ENCODE peak calls at places on chromosomes 12 and 14, in nine cellular contexts. L is glutamatergic neuron; T is mucosa of descending colon; C is cardiac muscle cell; P is HL-60; Y is body of pancreas; N is OCI-LY7; Q is heart right ventricle; I is CD4-positive, alpha-beta T cell. W is an unnamed sample.

GRCh38 chr12:114628199-114628598 is 55.8 kb downstream of the TBX3 start:
- DNase-seq in T (no peak), N (no peak), I (no peak), C (no peak), P (no peak), Y (no peak), Q (no peak), L (no peak), W (no peak)

GRCh38 chr12:107092669-107093546 is 441 bp downstream of the CRY1 start:
- DNase-seq in T (peak), C (no peak), Y (peak), P (no peak), N (no peak), I (peak), L (peak), Q (peak), W (no peak)

GRCh38 chr14:103019827-103020226 is 37.5 kb downstream of the CDC42BPB start:
- DNase-seq in C (peak), I (no peak), N (no peak), T (no peak), P (no peak), Y (no peak), L (no peak), Q (no peak), W (no peak)

GRCh38 chr12:91419809-91420208 is 237.2 kb upstream of the DCN start:
- DNase-seq in T (no peak), Q (no peak), Y (no peak), P (no peak), I (no peak), C (no peak), N (no peak), L (no peak), W (no peak)

GRCh38 chr14:100861188-100861936 is 35.4 kb downstream of the MEG3 start:
- DNase-seq in N (no peak), P (no peak), I (no peak), L (no peak), C (no peak), Y (no peak), T (peak), Q (no peak), W (no peak)

GRCh38 chr12:41011939-41012338 is 176.2 kb upstream of the PDZRN4 start:
- DNase-seq in Y (no peak), C (no peak), I (no peak), P (no peak), L (no peak), N (no peak), Q (no peak), T (no peak), W (no peak)

GRCh38 chr14:104441275-104442106 is 138.1 kb upstream of the C14orf180 start:
- DNase-seq in I (no peak), N (no peak), T (no peak), Q (no peak), L (no peak), P (no peak), Y (no peak), C (no peak), W (no peak)

GRCh38 chr14:101888182-101888581 is 76.2 kb upstream of the DYNC1H1 start:
- DNase-seq in T (no peak), Y (no peak), L (no peak), I (no peak), P (no peak), C (no peak), Q (no peak), N (no peak), W (no peak)

GRCh38 chr14:99517046-99517642 is 35.9 kb downstream of the CCNK start:
- DNase-seq in Q (no peak), N (no peak), Y (peak), T (no peak), I (no peak), C (no peak), P (no peak), L (no peak), W (no peak)

GRCh38 chr14:104787736-104788532 is 7.6 kb downstream of the AKT1 start:
- DNase-seq in L (peak), P (no peak), N (no peak), Y (no peak), I (no peak), C (no peak), Q (no peak), T (no peak), W (no peak)

GRCh38 chr14:70619708-70620107 is 19.3 kb upstream of the MED6 start:
- DNase-seq in Q (no peak), N (no peak), Y (no peak), P (no peak), T (no peak), I (no peak), C (no peak), L (no peak), W (no peak)

GRCh38 chr12:20946732-20947131 is 136.2 kb downstream of the SLCO1B3 start:
- DNase-seq in I (no peak), N (peak), P (no peak), L (peak), T (no peak), C (peak), Q (no peak), Y (peak), W (peak)
- TF ChIP-seq CTCF in I (no peak), N (peak), P (peak), L (peak), T (no peak), C (peak), Q (peak), Y (peak), W (peak)

GRCh38 chr12:58242803-58243628 is 301.6 kb downstream of the ATP23 start:
- DNase-seq in L (no peak), Y (no peak), P (no peak), N (no peak), T (no peak), I (no peak), Q (no peak), C (no peak), W (no peak)

GRCh38 chr12:58249610-58250009 is 308.2 kb downstream of the ATP23 start:
- DNase-seq in P (no peak), Q (peak), C (peak), N (no peak), I (no peak), L (no peak), T (no peak), Y (no peak), W (no peak)

GRCh38 chr12:58248599-58248998 is 307.2 kb downstream of the ATP23 start:
- DNase-seq in N (no peak), P (peak), Q (no peak), L (no peak), T (no peak), C (no peak), I (no peak), Y (no peak), W (no peak)

GRCh38 chr12:58252914-58253313 is 311.5 kb downstream of the ATP23 start:
- DNase-seq in L (no peak), P (no peak), I (no peak), Y (no peak), C (no peak), N (no peak), Q (no peak), T (no peak), W (no peak)

DNA sequence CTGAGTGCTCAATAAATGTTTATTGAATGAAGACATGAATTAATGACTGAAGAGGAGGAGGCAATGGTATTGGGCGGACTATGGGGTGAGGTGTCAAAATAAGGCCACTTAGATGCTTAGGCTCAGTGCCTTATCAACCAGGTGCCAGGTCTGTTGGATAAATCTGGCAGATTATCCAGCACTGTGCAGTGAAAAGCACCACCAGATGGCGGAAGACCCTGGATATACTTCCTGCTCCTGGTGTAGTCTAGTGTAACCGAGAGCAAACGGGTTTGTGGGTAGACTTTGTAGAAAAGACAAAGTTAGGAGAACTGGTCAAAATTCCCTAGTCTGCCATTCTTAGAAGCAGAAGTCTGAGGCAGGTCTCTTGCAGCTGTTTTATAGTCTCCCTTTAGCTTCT is 306.3 kb downstream of the ATP23 start:
- DNase-seq in Q (no peak), C (no peak), T (no peak), I (no peak), L (no peak), Y (no peak), P (no peak), N (no peak), W (no peak)
- TF ChIP-seq CTCF in Q (no peak), C (no peak), T (no peak), I (no peak), L (no peak), Y (no peak), P (no peak), N (peak), W (no peak)

GRCh38 chr14:22822619-22823551 is 6.8 kb upstream of the MRPL52 start:
- DNase-seq in Q (peak), T (peak), N (peak), C (peak), Y (peak), I (peak), P (peak), L (peak), W (peak)
- TF ChIP-seq CTCF in Q (peak), T (peak), N (peak), C (peak), Y (peak), I (peak), P (peak), L (peak), W (peak)

GRCh38 chr12:57248934-57249742 is 1.8 kb downstream of the STAC3 start:
- DNase-seq in Y (peak), N (no peak), I (no peak), P (peak), T (no peak), Q (no peak), L (no peak), C (no peak), W (no peak)
- TF ChIP-seq CTCF in Y (no peak), N (peak), I (no peak), P (no peak), T (no peak), Q (no peak), L (no peak), C (no peak), W (no peak)

DNA sequence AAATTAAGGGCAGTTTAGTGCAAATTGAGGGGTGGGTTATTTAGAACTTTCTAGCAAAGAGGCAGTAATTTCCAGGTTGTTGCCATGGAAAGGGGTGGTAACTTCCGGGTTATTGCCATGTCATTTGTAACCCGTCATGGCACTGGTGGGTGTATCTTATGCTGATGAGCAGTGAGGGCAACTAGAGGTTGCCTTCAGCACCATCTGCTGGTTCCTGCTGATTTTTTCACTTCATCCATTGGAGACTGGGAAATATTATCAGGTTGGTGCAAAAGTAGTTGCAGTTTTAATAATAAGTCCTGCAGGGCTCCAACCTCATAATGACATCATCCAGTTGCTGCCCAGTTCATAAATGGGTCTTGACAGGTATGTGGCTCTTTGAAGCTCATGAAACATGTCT is 24.4 kb upstream of the SERPINA4 start:
- DNase-seq in I (no peak), C (peak), N (peak), L (no peak), Q (no peak), Y (no peak), T (no peak), P (no peak), W (no peak)
- TF ChIP-seq CTCF in I (no peak), C (no peak), N (peak), L (no peak), Q (no peak), Y (no peak), T (no peak), P (no peak), W (no peak)

GRCh38 chr14:56754966-56755365 is 55.3 kb downstream of the OTX2 start:
- DNase-seq in L (no peak), T (no peak), C (no peak), I (no peak), Q (no peak), P (no peak), Y (no peak), N (no peak), W (no peak)

GRCh38 chr14:56760164-56760914 is 49.9 kb downstream of the OTX2 start:
- DNase-seq in N (no peak), I (no peak), Y (no peak), T (no peak), P (no peak), C (no peak), Q (no peak), L (no peak), W (no peak)

GRCh38 chr14:56759094-56759493 is 51.2 kb downstream of the OTX2 start:
- DNase-seq in N (no peak), C (no peak), P (no peak), T (no peak), Y (no peak), I (no peak), L (no peak), Q (no peak), W (no peak)

GRCh38 chr14:56759633-56760032 is 50.6 kb downstream of the OTX2 start:
- DNase-seq in T (no peak), C (no peak), Y (no peak), L (no peak), N (no peak), P (no peak), Q (no peak), I (no peak), W (no peak)
- TF ChIP-seq CTCF in T (no peak), C (no peak), Y (no peak), L (no peak), N (no peak), P (no peak), Q (no peak), I (no peak), W (no peak)

GRCh38 chr14:43540948-43541347 is 966.1 kb downstream of the FSCB start:
- DNase-seq in C (no peak), Y (no peak), L (no peak), I (no peak), Q (no peak), N (no peak), T (no peak), P (no peak), W (no peak)
- TF ChIP-seq CTCF in C (no peak), Y (no peak), L (no peak), I (no peak), Q (no peak), N (peak), T (no peak), P (no peak), W (peak)

DNA sequence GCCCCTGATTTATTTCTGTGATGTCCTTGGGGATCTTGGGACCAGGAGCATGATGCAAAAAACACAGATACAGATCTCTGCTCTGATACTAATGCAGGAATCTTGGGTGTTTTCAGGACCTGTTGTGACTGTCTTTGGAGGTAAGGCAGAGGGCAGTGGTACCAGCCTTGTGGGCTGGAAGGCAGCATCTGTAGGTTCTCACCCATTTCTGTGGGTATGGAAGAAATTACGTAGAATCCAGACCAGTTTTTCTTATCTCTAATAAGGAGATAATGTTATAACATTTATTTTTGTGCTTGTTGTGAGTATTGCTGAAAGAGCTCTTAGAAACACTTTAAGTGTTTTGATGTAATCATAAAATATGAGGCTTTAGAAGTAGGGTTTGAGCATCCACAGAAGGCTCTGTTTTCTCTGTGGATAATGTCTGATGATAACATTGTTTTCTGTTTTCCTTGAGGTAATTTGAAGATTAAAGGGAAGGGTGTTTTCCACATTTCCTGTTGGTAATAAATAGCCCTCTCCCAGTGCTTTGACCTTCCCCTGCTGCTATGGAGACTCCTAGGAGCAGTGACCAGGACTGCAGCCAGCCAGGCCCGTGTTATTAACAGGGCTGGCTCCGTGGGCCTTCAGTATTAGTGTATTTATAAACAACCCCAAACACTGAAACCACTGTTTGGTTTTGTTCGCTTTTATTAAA is 9.4 kb upstream of the DCP1B start:
- DNase-seq in T (no peak), L (no peak), Q (peak), I (no peak), N (no peak), P (no peak), C (peak), Y (no peak), W (no peak)
- TF ChIP-seq CTCF in T (no peak), L (no peak), Q (peak), I (no peak), N (no peak), P (no peak), C (no peak), Y (no peak), W (no peak)